ENCODE peak calls at places on chromosome 22, in seven cellular contexts. One of them, this sample, is unnamed.

GRCh38 chr22:29031236-29031982 is 30.2 kb downstream of the C22orf31 start:
- DNase-seq in GM23248: peak; percentile 97
- DNase-seq in HCT116: peak; percentile 97
- DNase-seq in PC-3: peak; percentile 83
- DNase-seq in fibroblast of lung: peak; percentile 95
- DNase-seq in neural progenitor cell: peak; percentile 66
- DNase-seq in HepG2: peak; percentile 93
- DNase-seq in this sample: no peak

GRCh38 chr22:48556751-48557150 is 1270.9 kb downstream of the BRD1 start:
- DNase-seq in GM23248: no peak
- DNase-seq in HCT116: no peak
- DNase-seq in PC-3: no peak
- DNase-seq in fibroblast of lung: no peak
- DNase-seq in neural progenitor cell: no peak
- DNase-seq in HepG2: no peak
- DNase-seq in this sample: no peak

GRCh38 chr22:22026157-22026831 is 43.7 kb upstream of the TOP3B start:
- DNase-seq in GM23248: no peak
- DNase-seq in HCT116: no peak
- DNase-seq in PC-3: no peak
- DNase-seq in fibroblast of lung: no peak
- DNase-seq in neural progenitor cell: no peak
- DNase-seq in HepG2: no peak
- DNase-seq in this sample: no peak

GRCh38 chr22:25962711-25963110 is 206.6 kb upstream of the SEZ6L start:
- DNase-seq in GM23248: no peak
- DNase-seq in HCT116: no peak
- DNase-seq in PC-3: no peak
- DNase-seq in fibroblast of lung: no peak
- DNase-seq in neural progenitor cell: no peak
- DNase-seq in HepG2: no peak
- DNase-seq in this sample: no peak

GRCh38 chr22:46589871-46590271 is 30.3 kb upstream of the GRAMD4 start:
- DNase-seq in GM23248: no peak
- DNase-seq in HCT116: no peak
- DNase-seq in PC-3: no peak
- DNase-seq in fibroblast of lung: no peak
- DNase-seq in neural progenitor cell: peak; percentile 1
- DNase-seq in HepG2: no peak
- DNase-seq in this sample: no peak

GRCh38 chr22:32050678-32051515 is 7.8 kb downstream of the SLC5A1 start:
- DNase-seq in GM23248: peak; percentile 91
- DNase-seq in HCT116: peak; percentile 95
- DNase-seq in PC-3: peak; percentile 88
- DNase-seq in fibroblast of lung: peak; percentile 88
- DNase-seq in neural progenitor cell: no peak
- DNase-seq in HepG2: peak; percentile 20
- DNase-seq in this sample: peak; percentile 66

GRCh38 chr22:23245045-23245798 is 64.9 kb downstream of the BCR start:
- DNase-seq in GM23248: peak; percentile 67
- DNase-seq in HCT116: no peak
- DNase-seq in PC-3: no peak
- DNase-seq in fibroblast of lung: peak; percentile 46
- DNase-seq in neural progenitor cell: no peak
- DNase-seq in HepG2: no peak
- DNase-seq in this sample: no peak

GRCh38 chr22:49423125-49423650 is 404.5 kb downstream of the BRD1 start:
- DNase-seq in GM23248: no peak
- DNase-seq in HCT116: no peak
- DNase-seq in PC-3: no peak
- DNase-seq in fibroblast of lung: no peak
- DNase-seq in neural progenitor cell: no peak
- DNase-seq in HepG2: no peak
- DNase-seq in this sample: no peak

GRCh38 chr22:28607710-28608109 is 71.9 kb downstream of the TTC28 start:
- DNase-seq in GM23248: no peak
- DNase-seq in HCT116: no peak
- DNase-seq in PC-3: no peak
- DNase-seq in fibroblast of lung: peak; percentile 86
- DNase-seq in neural progenitor cell: no peak
- DNase-seq in HepG2: no peak
- DNase-seq in this sample: no peak

GRCh38 chr22:24996420-24996952 is 44.0 kb downstream of the KIAA1671 start:
- DNase-seq in GM23248: peak; percentile 42
- DNase-seq in HCT116: peak; percentile 49
- DNase-seq in PC-3: peak; percentile 75
- DNase-seq in fibroblast of lung: peak; percentile 61
- DNase-seq in neural progenitor cell: peak; percentile 89
- DNase-seq in HepG2: no peak
- DNase-seq in this sample: no peak

GRCh38 chr22:20472629-20473442 is 22.8 kb downstream of the KLHL22 start:
- DNase-seq in GM23248: no peak
- DNase-seq in HCT116: no peak
- DNase-seq in PC-3: no peak
- DNase-seq in fibroblast of lung: no peak
- DNase-seq in neural progenitor cell: no peak
- DNase-seq in HepG2: no peak
- DNase-seq in this sample: no peak

GRCh38 chr22:18056161-18056666 is 21.6 kb upstream of the PEX26 start:
- DNase-seq in GM23248: peak; percentile 91
- DNase-seq in HCT116: no peak
- DNase-seq in PC-3: peak; percentile 51
- DNase-seq in fibroblast of lung: peak; percentile 82
- DNase-seq in neural progenitor cell: no peak
- DNase-seq in HepG2: peak; percentile 77
- DNase-seq in this sample: no peak

GRCh38 chr22:19438286-19438685 is 5.9 kb downstream of the MRPL40 start:
- DNase-seq in GM23248: no peak
- DNase-seq in HCT116: no peak
- DNase-seq in PC-3: no peak
- DNase-seq in fibroblast of lung: no peak
- DNase-seq in neural progenitor cell: no peak
- DNase-seq in HepG2: no peak
- DNase-seq in this sample: no peak

GRCh38 chr22:30027169-30027568 is 53.1 kb upstream of the HORMAD2 start:
- DNase-seq in GM23248: no peak
- DNase-seq in HCT116: peak; percentile 13
- DNase-seq in PC-3: peak; percentile 62
- DNase-seq in fibroblast of lung: no peak
- DNase-seq in neural progenitor cell: no peak
- DNase-seq in HepG2: no peak
- DNase-seq in this sample: no peak

GRCh38 chr22:31812977-31813605 is 59.3 kb downstream of the DEPDC5 start:
- DNase-seq in GM23248: no peak
- DNase-seq in HCT116: no peak
- DNase-seq in PC-3: no peak
- DNase-seq in fibroblast of lung: no peak
- DNase-seq in neural progenitor cell: no peak
- DNase-seq in HepG2: peak; percentile 22
- DNase-seq in this sample: no peak

GRCh38 chr22:32850591-32851517 is 49.3 kb downstream of the TIMP3 start:
- DNase-seq in GM23248: peak; percentile 72
- DNase-seq in HCT116: no peak
- DNase-seq in PC-3: no peak
- DNase-seq in fibroblast of lung: peak; percentile 63
- DNase-seq in neural progenitor cell: no peak
- DNase-seq in HepG2: no peak
- DNase-seq in this sample: no peak

GRCh38 chr22:46001426-46002106 is 24.6 kb upstream of the WNT7B start:
- DNase-seq in GM23248: no peak
- DNase-seq in HCT116: no peak
- DNase-seq in PC-3: no peak
- DNase-seq in fibroblast of lung: no peak
- DNase-seq in neural progenitor cell: no peak
- DNase-seq in HepG2: no peak
- DNase-seq in this sample: no peak

GRCh38 chr22:25661067-25661466 is 80.9 kb upstream of the MYO18B start:
- DNase-seq in GM23248: peak; percentile 15
- DNase-seq in HCT116: no peak
- DNase-seq in PC-3: no peak
- DNase-seq in fibroblast of lung: peak; percentile 60
- DNase-seq in neural progenitor cell: no peak
- DNase-seq in HepG2: no peak
- DNase-seq in this sample: no peak

GRCh38 chr22:49372530-49373288 is 455.0 kb downstream of the BRD1 start:
- DNase-seq in GM23248: peak; percentile 1
- DNase-seq in HCT116: peak; percentile 83
- DNase-seq in PC-3: peak; percentile 23
- DNase-seq in fibroblast of lung: no peak
- DNase-seq in neural progenitor cell: peak; percentile 43
- DNase-seq in HepG2: peak; percentile 37
- DNase-seq in this sample: no peak

GRCh38 chr22:48045369-48045768 is 1282.9 kb downstream of the TBC1D22A start:
- DNase-seq in GM23248: no peak
- DNase-seq in HCT116: no peak
- DNase-seq in PC-3: no peak
- DNase-seq in fibroblast of lung: no peak
- DNase-seq in neural progenitor cell: no peak
- DNase-seq in HepG2: no peak
- DNase-seq in this sample: peak; percentile 94

GRCh38 chr22:37971475-37972434 is 12.6 kb downstream of the SOX10 start:
- DNase-seq in GM23248: no peak
- DNase-seq in HCT116: no peak
- DNase-seq in PC-3: no peak
- DNase-seq in fibroblast of lung: no peak
- DNase-seq in neural progenitor cell: peak; percentile 72
- DNase-seq in HepG2: no peak
- DNase-seq in this sample: no peak

GRCh38 chr22:24975125-24975640 is 22.7 kb downstream of the KIAA1671 start:
- DNase-seq in GM23248: no peak
- DNase-seq in HCT116: no peak
- DNase-seq in PC-3: no peak
- DNase-seq in fibroblast of lung: no peak
- DNase-seq in neural progenitor cell: no peak
- DNase-seq in HepG2: no peak
- DNase-seq in this sample: no peak

GRCh38 chr22:38204784-38205183 is 3.0 kb downstream of the MAFF start:
- DNase-seq in GM23248: peak; percentile 31
- DNase-seq in HCT116: no peak
- DNase-seq in PC-3: no peak
- DNase-seq in fibroblast of lung: no peak
- DNase-seq in neural progenitor cell: no peak
- DNase-seq in HepG2: no peak
- DNase-seq in this sample: peak; percentile 30

GRCh38 chr22:45817705-45818104 is 146.1 kb downstream of the ATXN10 start:
- DNase-seq in GM23248: no peak
- DNase-seq in HCT116: no peak
- DNase-seq in PC-3: no peak
- DNase-seq in fibroblast of lung: no peak
- DNase-seq in neural progenitor cell: no peak
- DNase-seq in HepG2: no peak
- DNase-seq in this sample: no peak

GRCh38 chr22:35629406-35630234 is 12.5 kb upstream of the MB start:
- DNase-seq in GM23248: peak; percentile 98
- DNase-seq in HCT116: peak; percentile 87
- DNase-seq in PC-3: peak; percentile 97
- DNase-seq in fibroblast of lung: peak; percentile 99
- DNase-seq in neural progenitor cell: no peak
- DNase-seq in HepG2: no peak
- DNase-seq in this sample: peak; percentile 16

GRCh38 chr22:44211946-44212930 is 31.5 kb downstream of the PARVG start:
- DNase-seq in GM23248: peak; percentile 49
- DNase-seq in HCT116: no peak
- DNase-seq in PC-3: no peak
- DNase-seq in fibroblast of lung: peak; percentile 33
- DNase-seq in neural progenitor cell: no peak
- DNase-seq in HepG2: no peak
- DNase-seq in this sample: no peak
- H3K27ac ChIP-seq in GM23248: no peak overlapping the region
- H3K27ac ChIP-seq in HCT116: no peak overlapping the region
- H3K27ac ChIP-seq in PC-3: no peak overlapping the region
- H3K27ac ChIP-seq in fibroblast of lung: no peak overlapping the region
- H3K27ac ChIP-seq in neural progenitor cell: no peak overlapping the region
- H3K27ac ChIP-seq in HepG2: no peak overlapping the region
- H3K27ac ChIP-seq in this sample: no peak overlapping the region

GRCh38 chr22:43889366-43890253 is 2.2 kb downstream of the PNPLA5 start:
- DNase-seq in GM23248: peak; percentile 46
- DNase-seq in HCT116: no peak
- DNase-seq in PC-3: peak; percentile 19
- DNase-seq in fibroblast of lung: peak; percentile 40
- DNase-seq in neural progenitor cell: peak; percentile 40
- DNase-seq in HepG2: no peak
- DNase-seq in this sample: no peak

GRCh38 chr22:43891360-43892182 is at the start of gene PNPLA5:
- DNase-seq in GM23248: peak; percentile 63
- DNase-seq in HCT116: no peak
- DNase-seq in PC-3: no peak
- DNase-seq in fibroblast of lung: no peak
- DNase-seq in neural progenitor cell: peak; percentile 66
- DNase-seq in HepG2: no peak
- DNase-seq in this sample: no peak

GRCh38 chr22:43892183-43892894 is 526 bp upstream of the PNPLA5 start:
- DNase-seq in GM23248: no peak
- DNase-seq in HCT116: no peak
- DNase-seq in PC-3: no peak
- DNase-seq in fibroblast of lung: no peak
- DNase-seq in neural progenitor cell: no peak
- DNase-seq in HepG2: no peak
- DNase-seq in this sample: no peak

GRCh38 chr22:43888740-43889139 is 3.1 kb downstream of the PNPLA5 start:
- DNase-seq in GM23248: no peak
- DNase-seq in HCT116: no peak
- DNase-seq in PC-3: no peak
- DNase-seq in fibroblast of lung: no peak
- DNase-seq in neural progenitor cell: no peak
- DNase-seq in HepG2: no peak
- DNase-seq in this sample: no peak

GRCh38 chr22:43890901-43891331 is 897 bp downstream of the PNPLA5 start:
- DNase-seq in GM23248: peak; percentile 14
- DNase-seq in HCT116: no peak
- DNase-seq in PC-3: no peak
- DNase-seq in fibroblast of lung: no peak
- DNase-seq in neural progenitor cell: no peak
- DNase-seq in HepG2: no peak
- DNase-seq in this sample: no peak
- TF ChIP-seq EZH2 in GM23248: no peak
- TF ChIP-seq EZH2 in HCT116: no peak
- TF ChIP-seq EZH2 in PC-3: no peak
- TF ChIP-seq EZH2 in fibroblast of lung: no peak
- TF ChIP-seq EZH2 in neural progenitor cell: no peak
- TF ChIP-seq EZH2 in HepG2: no peak
- TF ChIP-seq EZH2 in this sample: no peak

DNA sequence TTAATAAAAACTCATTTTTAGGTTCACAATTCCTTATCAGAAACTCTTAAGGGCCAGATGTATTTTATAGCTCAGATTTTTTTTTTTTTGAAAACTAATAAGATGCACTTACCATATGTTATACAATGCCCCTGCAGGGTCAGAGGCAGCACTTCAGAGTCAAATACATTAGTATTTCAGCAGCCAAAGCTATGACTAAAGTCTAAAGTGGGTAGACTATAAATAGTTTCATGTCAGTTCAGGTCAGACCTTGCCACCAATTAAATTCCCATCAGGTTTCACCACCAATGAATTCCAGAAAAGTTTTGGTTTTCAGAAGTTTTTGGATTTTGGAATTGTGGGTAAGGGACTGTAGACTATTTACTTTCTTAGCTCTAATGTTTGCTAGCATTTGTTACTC is 75.9 kb downstream of the FAM83F start:
- DNase-seq in GM23248: peak; percentile 59
- DNase-seq in HCT116: no peak
- DNase-seq in PC-3: no peak
- DNase-seq in fibroblast of lung: no peak
- DNase-seq in neural progenitor cell: no peak
- DNase-seq in HepG2: no peak
- DNase-seq in this sample: no peak
- H4K20me1 ChIP-seq in GM23248: no peaks in the 10 kb centered on the region
- H4K20me1 ChIP-seq in HCT116: no peaks in the 10 kb centered on the region
- H4K20me1 ChIP-seq in PC-3: no peaks in the 10 kb centered on the region
- H4K20me1 ChIP-seq in fibroblast of lung: no peaks in the 10 kb centered on the region
- H4K20me1 ChIP-seq in neural progenitor cell: peaks cover 81% of the 10 kb centered on the region
- H4K20me1 ChIP-seq in HepG2: peaks cover 16% of the 10 kb centered on the region
- H4K20me1 ChIP-seq in this sample: peaks cover 58% of the 10 kb centered on the region

GRCh38 chr22:27489265-27489675 is 312.3 kb downstream of the MN1 start:
- DNase-seq in GM23248: peak; percentile 81
- DNase-seq in HCT116: no peak
- DNase-seq in PC-3: peak; percentile 43
- DNase-seq in fibroblast of lung: peak; percentile 21
- DNase-seq in neural progenitor cell: no peak
- DNase-seq in HepG2: peak; percentile 60
- DNase-seq in this sample: no peak
- H3K27ac ChIP-seq in GM23248: peak overlapping the region; percentile 21
- H3K27ac ChIP-seq in HCT116: no peak overlapping the region
- H3K27ac ChIP-seq in PC-3: peak overlapping the region; percentile 47
- H3K27ac ChIP-seq in fibroblast of lung: no peak overlapping the region
- H3K27ac ChIP-seq in neural progenitor cell: no peak overlapping the region
- H3K27ac ChIP-seq in HepG2: no peak overlapping the region
- H3K27ac ChIP-seq in this sample: no peak overlapping the region